ENCODE peak calls at places on chromosomes 2 and 18, in six cellular contexts. H, C, A, I, V and J are unnamed samples.

GRCh38 chr2:20333738-20334137 is 16.9 kb downstream of the PUM2 start:
- DNase-seq in A (no peak), H (no peak), C (no peak), V (no peak), I (no peak), J (no peak)

GRCh38 chr2:109609352-109610024 is 4.3 kb downstream of the SEPTIN10 start:
- DNase-seq in V (peak), A (no peak), C (peak), I (peak), H (no peak), J (peak)

GRCh38 chr2:240972636-240973521 is 25.5 kb upstream of the SNED1 start:
- DNase-seq in I (no peak), C (no peak), V (peak), A (no peak), H (no peak), J (no peak)

GRCh38 chr2:197092431-197092830 is 165.9 kb upstream of the PGAP1 start:
- DNase-seq in C (peak), V (peak), H (no peak), A (no peak), I (no peak), J (peak)

GRCh38 chr18:48326901-48327675 is 82.1 kb downstream of the ZBTB7C start:
- DNase-seq in H (no peak), V (peak), A (no peak), I (peak), C (no peak), J (peak)

GRCh38 chr2:207711750-207712487 is 479 bp downstream of the CCNYL1 start:
- DNase-seq in A (peak), H (peak), I (no peak), V (peak), C (no peak), J (peak)

GRCh38 chr2:167438206-167438605 is 549.9 kb downstream of the XIRP2 start:
- DNase-seq in A (no peak), H (no peak), C (no peak), V (peak), I (no peak), J (peak)

GRCh38 chr2:84989422-84989821 is 18.5 kb downstream of the KCMF1 start:
- DNase-seq in H (no peak), A (no peak), I (no peak), C (no peak), V (no peak), J (no peak)

GRCh38 chr2:29482867-29483266 is 367.7 kb downstream of the CLIP4 start:
- DNase-seq in I (no peak), H (no peak), A (no peak), C (no peak), V (no peak), J (no peak)